ENCODE peak calls at places on chromosomes 2 and 18, in eight cellular contexts. P, O, N, H, E, Y, T and J are unnamed samples.

GRCh38 chr2:149799296-149799695 is 211.7 kb upstream of the MMADHC start:
- DNase-seq in P (no peak), E (no peak), Y (no peak), O (peak), N (no peak), H (peak), T (no peak), J (no peak)

GRCh38 chr2:201971516-201972228 is 62.0 kb upstream of the FZD7 start:
- DNase-seq in O (no peak), T (no peak), P (no peak), H (no peak), Y (no peak), E (peak), N (peak), J (no peak)

GRCh38 chr2:105943977-105944376 is 199.3 kb downstream of the NCK2 start:
- DNase-seq in P (no peak), H (no peak), T (no peak), O (no peak), Y (no peak), N (no peak), E (no peak), J (no peak)

GRCh38 chr18:55585586-55586521 is 2.1 kb downstream of the TCF4 start:
- DNase-seq in N (peak), O (no peak), E (peak), P (no peak), Y (no peak), T (no peak), H (peak), J (peak)

GRCh38 chr2:1078326-1078885 is 127.8 kb downstream of the SNTG2 start:
- DNase-seq in Y (no peak), T (no peak), O (no peak), H (no peak), N (no peak), E (no peak), P (no peak), J (no peak)

GRCh38 chr2:15158532-15158931 is 402.6 kb downstream of the NBAS start:
- DNase-seq in P (no peak), O (peak), E (no peak), T (no peak), N (no peak), Y (no peak), H (peak), J (no peak)

GRCh38 chr2:70044290-70045040 is 42.8 kb upstream of the PCBP1 start:
- DNase-seq in Y (no peak), E (no peak), T (no peak), P (no peak), O (no peak), N (no peak), H (peak), J (no peak)

GRCh38 chr2:42809131-42809875 is 16.9 kb upstream of the HAAO start:
- DNase-seq in Y (no peak), N (no peak), H (peak), T (no peak), P (no peak), E (no peak), O (no peak), J (no peak)

GRCh38 chr2:241003369-241003768 is 5.0 kb downstream of the SNED1 start:
- DNase-seq in H (no peak), O (no peak), T (peak), P (peak), E (no peak), N (no peak), Y (no peak), J (peak)

GRCh38 chr2:148955798-148956197 is 80.8 kb downstream of the KIF5C start:
- DNase-seq in T (no peak), Y (no peak), N (no peak), E (no peak), O (peak), H (peak), P (no peak), J (no peak)